ENCODE peak calls at places on chromosome 2, in six cellular contexts. U is fibroblast of pulmonary artery, G is PC-3, F is B cell, H is IMR-90, Y is lower lobe of right lung. A is an unnamed sample.

GRCh38 chr2:113132622-113133021 is 5.2 kb downstream of the IL1RN start:
- DNase-seq in U (no peak), G (no peak), F (no peak), H (no peak), Y (no peak), A (no peak)

GRCh38 chr2:18356676-18357075 is 203.8 kb downstream of the RDH14 start:
- DNase-seq in U (peak; percentile 52), G (peak; percentile 39), F (no peak), H (peak; percentile 72), Y (no peak), A (no peak)

GRCh38 chr2:153477641-153478288 is 797 bp downstream of the RPRM start:
- DNase-seq in U (peak; percentile 0), G (no peak), F (peak; percentile 22), H (no peak), Y (no peak), A (no peak)

GRCh38 chr2:24542269-24542872 is 51.3 kb downstream of the NCOA1 start:
- DNase-seq in U (no peak), G (no peak), F (no peak), H (no peak), Y (no peak), A (no peak)

GRCh38 chr2:20231159-20231558 is 6.2 kb upstream of the SDC1 start:
- DNase-seq in U (no peak), G (no peak), F (peak; percentile 3), H (no peak), Y (no peak), A (no peak)

GRCh38 chr2:74078467-74078866 is 69.2 kb downstream of the BOLA3 start:
- DNase-seq in U (no peak), G (no peak), F (no peak), H (no peak), Y (no peak), A (no peak)

GRCh38 chr2:176415946-176416499 is 146.8 kb downstream of the MTX2 start:
- DNase-seq in U (no peak), G (peak; percentile 1), F (no peak), H (no peak), Y (no peak), A (no peak)

GRCh38 chr2:187294043-187294442 is 154.0 kb downstream of the CALCRL start:
- DNase-seq in U (no peak), G (no peak), F (no peak), H (no peak), Y (no peak), A (no peak)

GRCh38 chr2:200703132-200703925 is 108.4 kb upstream of the BZW1 start:
- DNase-seq in U (peak; percentile 90), G (peak; percentile 92), F (no peak), H (peak; percentile 80), Y (no peak), A (no peak)

GRCh38 chr2:9275399-9275798 is 68.8 kb downstream of the ASAP2 start:
- DNase-seq in U (no peak), G (no peak), F (no peak), H (no peak), Y (no peak), A (no peak)

GRCh38 chr2:75224636-75225094 is 25.3 kb upstream of the TACR1 start:
- DNase-seq in U (no peak), G (no peak), F (no peak), H (peak; percentile 10), Y (no peak), A (no peak)

DNA sequence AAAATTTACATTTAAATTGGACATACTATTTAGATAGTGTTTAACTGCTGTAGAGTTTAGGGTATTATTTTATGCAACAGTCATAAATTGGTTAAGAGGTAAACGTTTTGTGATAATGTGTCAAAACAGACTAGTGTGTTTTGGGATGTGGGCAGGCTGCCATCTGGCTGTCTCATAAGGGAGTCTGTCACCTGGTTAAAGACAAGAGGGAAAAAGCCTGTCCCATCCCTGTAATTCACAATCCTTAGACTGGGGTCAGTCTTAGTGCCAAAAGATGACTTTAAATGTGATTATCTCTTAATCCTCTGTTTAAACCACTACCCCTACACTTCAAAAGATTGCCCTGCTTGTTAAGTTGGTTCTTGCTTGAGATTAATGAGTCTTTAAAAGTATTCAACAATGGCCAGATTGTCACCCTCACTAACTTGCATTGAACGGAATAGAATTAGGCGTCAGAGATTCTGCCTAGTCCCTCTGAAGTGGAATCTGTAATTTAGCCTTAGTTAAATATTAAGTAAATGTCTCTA is 59.2 kb downstream of the SGPP2 start:
- DNase-seq in U (no peak), G (no peak), F (no peak), H (no peak), Y (no peak), A (no peak)
- TF ChIP-seq CTCF in U (no peak), G (no peak), F (no peak), H (no peak), Y (no peak), A (no peak)

GRCh38 chr2:63053889-63054725 is 3.5 kb downstream of the OTX1 start:
- DNase-seq in U (no peak), G (no peak), F (peak; percentile 51), H (no peak), Y (no peak), A (no peak)
- TF ChIP-seq CTCF in U (peak; percentile 29), G (no peak), F (peak; percentile 18), H (peak; percentile 27), Y (no peak), A (peak; percentile 66)

GRCh38 chr2:128090909-128091690 is at the start of gene UGGT1:
- DNase-seq in U (peak; percentile 99), G (peak; percentile 97), F (peak; percentile 94), H (peak; percentile 96), Y (peak; percentile 97), A (peak; percentile 96)

GRCh38 chr2:128090575-128090908 is 458 bp upstream of the UGGT1 start:
- DNase-seq in U (no peak), G (no peak), F (no peak), H (no peak), Y (no peak), A (no peak)

GRCh38 chr2:128084757-128085156 is 6.2 kb upstream of the UGGT1 start:
- DNase-seq in U (no peak), G (no peak), F (no peak), H (no peak), Y (no peak), A (no peak)

GRCh38 chr2:128091691-128092050 is 671 bp downstream of the UGGT1 start:
- DNase-seq in U (peak; percentile 25), G (peak; percentile 14), F (no peak), H (peak; percentile 31), Y (no peak), A (no peak)

DNA sequence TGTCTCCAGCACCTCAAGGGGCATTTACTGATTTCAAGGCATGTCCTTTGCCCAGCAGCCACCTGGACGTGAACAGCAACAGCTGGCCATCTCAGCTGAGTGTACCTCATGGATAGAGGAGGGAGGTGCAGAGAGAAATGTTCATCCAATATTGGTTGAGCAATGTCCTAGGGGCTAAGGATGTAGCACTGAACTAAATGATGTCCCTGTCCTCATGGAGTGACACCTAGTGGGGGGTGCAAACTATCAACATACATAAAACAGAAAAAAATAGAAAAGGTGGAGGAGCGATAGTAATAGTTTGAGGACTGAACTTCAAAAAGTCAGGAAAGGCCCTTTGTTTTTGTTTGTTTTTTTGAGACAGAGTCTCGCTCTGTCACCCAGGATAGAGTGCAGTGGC is 4.8 kb upstream of the UGGT1 start:
- DNase-seq in U (no peak), G (no peak), F (no peak), H (no peak), Y (no peak), A (no peak)
- TF ChIP-seq CTCF in U (no peak), G (peak; percentile 22), F (no peak), H (no peak), Y (no peak), A (no peak)

GRCh38 chr2:241734208-241734466 is 293 bp upstream of the D2HGDH start:
- DNase-seq in U (no peak), G (no peak), F (no peak), H (no peak), Y (no peak), A (no peak)
- TF ChIP-seq CTCF in U (no peak), G (peak; percentile 32), F (peak; percentile 20), H (no peak), Y (no peak), A (peak; percentile 56)

GRCh38 chr2:21411796-21412195 is 288.0 kb downstream of the TDRD15 start:
- DNase-seq in U (no peak), G (no peak), F (no peak), H (no peak), Y (no peak), A (no peak)

GRCh38 chr2:21413082-21413481 is 289.3 kb downstream of the TDRD15 start:
- DNase-seq in U (no peak), G (no peak), F (no peak), H (peak; percentile 85), Y (no peak), A (no peak)

GRCh38 chr2:21418456-21418855 is 294.7 kb downstream of the TDRD15 start:
- DNase-seq in U (no peak), G (no peak), F (no peak), H (peak; percentile 62), Y (no peak), A (no peak)

DNA sequence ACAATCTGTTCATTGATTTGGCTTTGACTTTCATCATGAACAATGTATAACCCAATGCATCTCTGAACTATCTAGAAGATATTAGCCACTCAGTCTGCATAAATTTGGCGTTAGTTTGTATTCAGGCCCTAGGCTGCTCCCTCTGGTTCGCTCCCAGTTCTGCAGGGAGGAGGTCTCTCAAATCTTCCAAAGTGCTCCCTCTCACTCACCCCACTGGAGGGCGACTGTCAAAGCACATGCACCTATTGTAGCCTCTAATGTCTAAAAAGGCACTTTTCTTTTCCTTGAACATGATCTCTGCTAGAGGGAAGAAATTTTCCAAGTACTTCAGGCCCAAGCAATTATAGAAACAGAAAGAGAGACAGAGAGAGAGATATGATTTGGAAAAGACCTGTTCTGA is 291.5 kb downstream of the TDRD15 start:
- DNase-seq in U (no peak), G (no peak), F (no peak), H (no peak), Y (no peak), A (no peak)
- TF ChIP-seq CTCF in U (no peak), G (no peak), F (no peak), H (no peak), Y (no peak), A (no peak)

DNA sequence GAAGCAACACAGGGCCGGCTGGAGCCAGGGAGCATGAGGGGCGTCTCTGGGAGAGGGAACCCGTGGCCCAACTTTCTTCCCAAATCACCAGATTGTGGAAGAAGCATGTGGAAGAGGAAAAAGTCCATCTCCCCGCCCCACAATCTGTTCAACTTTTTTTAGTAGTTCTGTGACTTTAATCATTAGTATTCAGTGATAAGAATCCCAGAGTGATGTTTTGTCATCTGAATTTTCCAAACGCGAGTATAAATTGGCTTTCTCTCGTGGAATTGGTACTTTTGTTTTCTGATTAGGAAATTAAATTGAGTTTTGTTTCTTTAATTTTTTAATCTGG is 134.9 kb upstream of the EPC2 start:
- DNase-seq in U (no peak), G (no peak), F (no peak), H (no peak), Y (no peak), A (peak; percentile 55)
- TF ChIP-seq CTCF in U (no peak), G (no peak), F (peak; percentile 46), H (no peak), Y (no peak), A (peak; percentile 6)

DNA sequence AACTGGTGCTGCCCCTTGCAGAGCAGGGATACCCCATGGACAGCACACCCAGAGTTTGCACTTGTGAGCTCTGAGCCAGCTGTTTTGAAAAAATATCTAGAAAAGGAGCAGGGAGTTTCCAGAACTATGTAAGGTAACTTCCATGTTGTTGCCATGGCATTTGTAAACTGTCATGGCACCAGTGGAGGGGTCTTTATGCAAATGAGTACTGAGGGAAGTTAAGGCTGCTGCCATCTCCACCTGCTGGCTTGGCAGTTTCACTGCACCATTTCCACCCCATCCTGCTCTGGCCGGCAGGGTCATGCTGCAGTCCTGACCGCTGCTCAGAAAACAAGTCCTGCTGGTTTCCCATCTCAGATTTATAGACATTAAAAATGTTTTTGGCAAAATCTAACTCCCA is 52.3 kb upstream of the SNTG2 start:
- DNase-seq in U (no peak), G (peak; percentile 33), F (no peak), H (no peak), Y (no peak), A (no peak)
- TF ChIP-seq CTCF in U (no peak), G (peak; percentile 52), F (no peak), H (no peak), Y (no peak), A (peak; percentile 67)